ENCODE peak calls at places on chromosomes 12 and 14, in ten cellular contexts. D is adipocyte; G is CD4-positive, CD25-positive, alpha-beta regulatory T cell; X is IMR-90; T is lower lobe of right lung; E is breast epithelium; N is sigmoid colon; B is tibial artery; A is thoracic aorta; L is H9. C is an unnamed sample.

GRCh38 chr14:89457007-89457406 is 40.0 kb upstream of the FOXN3 start:
- DNase-seq in D (no peak), G (no peak), X (no peak), T (no peak), E (no peak), N (peak; percentile 17), B (no peak), A (no peak), L (no peak), C (no peak)

GRCh38 chr14:32244404-32244803 is 41.3 kb upstream of the RNU6-8 start:
- DNase-seq in D (no peak), G (no peak), X (no peak), T (no peak), E (no peak), N (no peak), B (no peak), A (no peak), L (no peak), C (no peak)

GRCh38 chr12:3130053-3130805 is 53.0 kb downstream of the TSPAN9 start:
- DNase-seq in D (no peak), G (no peak), X (peak; percentile 19), T (no peak), E (no peak), N (no peak), B (no peak), A (no peak), L (no peak), C (peak; percentile 86)

GRCh38 chr12:92735131-92735721 is 32.4 kb downstream of the PLEKHG7 start:
- DNase-seq in D (peak; percentile 92), G (no peak), X (peak; percentile 92), T (no peak), E (no peak), N (no peak), B (no peak), A (no peak), L (no peak), C (no peak)

GRCh38 chr12:123982269-123982668 is 9.3 kb downstream of the ZNF664 start:
- DNase-seq in D (no peak), G (no peak), X (no peak), T (no peak), E (no peak), N (no peak), B (no peak), A (no peak), L (no peak), C (no peak)

GRCh38 chr14:102238131-102238530 is 66.8 kb downstream of the MOK start:
- DNase-seq in D (peak; percentile 7), G (no peak), X (peak; percentile 40), T (no peak), E (no peak), N (no peak), B (no peak), A (no peak), L (no peak), C (no peak)

GRCh38 chr14:51242545-51243490 is 2.8 kb downstream of the TMX1 start:
- DNase-seq in D (peak; percentile 14), G (no peak), X (no peak), T (no peak), E (no peak), N (no peak), B (no peak), A (no peak), L (peak; percentile 45), C (no peak)

GRCh38 chr12:28023156-28023887 is 50.8 kb upstream of the PTHLH start:
- DNase-seq in D (peak; percentile 53), G (no peak), X (peak; percentile 95), T (no peak), E (no peak), N (no peak), B (no peak), A (no peak), L (no peak), C (no peak)

GRCh38 chr14:34981743-34982420 is 910 bp upstream of the SRP54 start:
- DNase-seq in D (peak; percentile 65), G (peak; percentile 67), X (peak; percentile 50), T (no peak), E (no peak), N (no peak), B (peak; percentile 22), A (no peak), L (no peak), C (no peak)

GRCh38 chr12:106582661-106583577 is at the start of gene RFX4:
- DNase-seq in D (peak; percentile 15), G (no peak), X (no peak), T (no peak), E (no peak), N (no peak), B (no peak), A (no peak), L (peak; percentile 94), C (no peak)

GRCh38 chr12:6336859-6337744 is 4.8 kb downstream of the TNFRSF1A start:
- DNase-seq in D (no peak), G (peak; percentile 89), X (no peak), T (no peak), E (no peak), N (no peak), B (no peak), A (no peak), L (no peak), C (peak; percentile 80)

GRCh38 chr12:124556896-124557501 is 10.4 kb downstream of the NCOR2 start:
- DNase-seq in D (no peak), G (no peak), X (no peak), T (no peak), E (no peak), N (peak; percentile 74), B (no peak), A (no peak), L (no peak), C (peak; percentile 66)

GRCh38 chr14:69812725-69813124 is 15.7 kb upstream of the SLC10A1 start:
- DNase-seq in D (no peak), G (no peak), X (no peak), T (no peak), E (no peak), N (no peak), B (no peak), A (no peak), L (no peak), C (no peak)

DNA sequence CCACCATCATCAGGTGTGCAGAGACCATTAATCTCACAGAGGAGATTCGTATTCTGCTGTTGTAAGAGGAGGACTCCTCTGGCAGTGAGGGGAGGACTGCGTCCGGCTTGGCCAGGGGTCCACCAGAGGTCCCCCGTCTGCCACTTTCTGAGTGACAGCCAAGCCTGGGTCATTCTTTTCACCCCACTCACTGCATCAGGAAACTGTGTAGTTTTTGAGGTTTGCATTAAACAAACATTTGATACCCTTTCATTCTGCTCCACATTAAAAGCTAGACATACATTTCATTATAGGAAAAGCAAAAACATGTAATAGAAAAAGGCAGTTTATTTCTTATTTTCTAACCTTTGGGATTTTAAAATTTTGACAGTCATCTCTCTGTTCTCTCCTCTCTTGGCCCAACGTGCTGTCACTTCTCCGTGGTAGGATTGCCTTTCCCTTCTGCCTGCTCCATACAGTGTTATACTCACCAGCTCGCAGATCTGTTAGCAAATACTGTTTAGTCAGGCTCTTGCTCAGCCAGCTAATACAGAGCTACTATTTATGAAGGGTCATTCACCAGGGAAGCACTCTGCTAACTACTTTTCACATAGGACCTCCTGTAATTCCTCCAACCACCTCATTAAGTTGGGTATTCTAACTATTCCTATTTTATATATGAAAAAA is 99.3 kb downstream of the PELI2 start:
- DNase-seq in D (peak; percentile 29), G (no peak), X (no peak), T (no peak), E (no peak), N (no peak), B (no peak), A (no peak), L (no peak), C (no peak)
- H3K4me1 ChIP-seq in D (peaks cover 7% of the 10 kb centered on the region), G (peaks cover 4% of the 10 kb centered on the region), X (peaks cover 16% of the 10 kb centered on the region), T (peaks cover 37% of the 10 kb centered on the region), E (peaks cover 22% of the 10 kb centered on the region), N (peaks cover 48% of the 10 kb centered on the region), B (peaks cover 27% of the 10 kb centered on the region), A (peaks cover 16% of the 10 kb centered on the region), L (no peaks in the 10 kb centered on the region), C (peaks cover 49% of the 10 kb centered on the region)

DNA sequence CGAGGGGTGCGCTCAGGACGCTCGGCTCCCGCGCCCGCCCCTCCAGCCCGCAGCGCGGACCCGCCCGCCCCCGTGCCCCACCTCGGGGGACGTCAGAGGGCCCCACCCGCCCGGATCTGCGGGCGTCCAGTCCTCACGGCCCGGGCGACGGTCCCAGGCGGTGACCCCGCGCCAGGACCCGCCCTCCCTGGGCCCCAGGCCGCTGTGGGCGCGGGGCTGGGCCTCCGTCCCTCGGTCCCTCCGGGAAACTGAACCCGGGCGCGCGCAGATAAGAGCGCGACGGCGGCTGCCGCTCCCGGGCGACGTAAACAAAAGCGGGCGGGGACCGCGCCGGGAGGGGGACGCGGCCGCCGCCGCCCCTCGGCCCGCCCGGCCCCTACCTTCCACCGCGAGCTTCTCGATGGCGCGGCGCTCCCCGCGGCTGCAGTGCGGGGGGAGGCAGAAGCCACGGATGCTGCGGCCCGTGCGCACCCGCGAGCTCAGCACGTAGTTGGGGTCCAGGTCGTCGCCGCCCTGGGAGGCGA is 1.1 kb downstream of the CKB start:
- DNase-seq in D (peak; percentile 58), G (no peak), X (no peak), T (peak; percentile 71), E (no peak), N (no peak), B (no peak), A (no peak), L (no peak), C (peak; percentile 83)
- H3K4me1 ChIP-seq in D (peaks cover 34% of the 10 kb centered on the region), G (peaks cover 24% of the 10 kb centered on the region), X (peaks cover 18% of the 10 kb centered on the region), T (peaks cover 65% of the 10 kb centered on the region), E (peaks cover 5% of the 10 kb centered on the region), N (peaks cover 62% of the 10 kb centered on the region), B (peaks cover 57% of the 10 kb centered on the region), A (peaks cover 14% of the 10 kb centered on the region), L (no peaks in the 10 kb centered on the region), C (peaks cover 33% of the 10 kb centered on the region)

GRCh38 chr12:65653321-65653720 is 171.0 kb upstream of the HMGA2 start:
- DNase-seq in D (no peak), G (no peak), X (no peak), T (no peak), E (no peak), N (no peak), B (no peak), A (no peak), L (no peak), C (no peak)
- H3K4me1 ChIP-seq in D (peaks cover 44% of the 10 kb centered on the region), G (no peaks in the 10 kb centered on the region), X (peaks cover 18% of the 10 kb centered on the region), T (no peaks in the 10 kb centered on the region), E (no peaks in the 10 kb centered on the region), N (no peaks in the 10 kb centered on the region), B (no peaks in the 10 kb centered on the region), A (peaks cover 6% of the 10 kb centered on the region), L (peaks cover 4% of the 10 kb centered on the region), C (no peaks in the 10 kb centered on the region)

DNA sequence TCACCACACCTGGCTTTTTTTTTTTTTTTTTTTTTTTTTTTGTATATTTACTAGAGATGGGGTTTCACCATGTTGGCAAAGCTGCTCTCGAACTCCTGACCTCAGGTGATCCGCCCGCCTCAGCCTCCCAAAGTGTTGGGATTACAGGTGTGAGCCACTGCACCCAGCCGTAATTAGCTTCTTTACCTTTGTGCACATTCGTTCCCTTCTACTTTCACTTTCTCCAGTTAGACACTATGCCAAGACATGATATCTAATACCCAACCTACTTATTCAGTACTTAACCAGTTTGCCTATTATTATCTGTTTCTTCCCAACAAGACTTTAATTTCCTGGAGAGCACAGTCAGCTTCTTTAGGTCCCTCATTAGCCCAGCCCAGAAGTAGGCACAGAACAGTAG is 5.3 kb downstream of the STYK1 start:
- DNase-seq in D (no peak), G (peak; percentile 7), X (no peak), T (no peak), E (no peak), N (no peak), B (no peak), A (no peak), L (no peak), C (no peak)
- H3K4me1 ChIP-seq in D (no peaks in the 10 kb centered on the region), G (peaks cover under 1% of the 10 kb centered on the region), X (no peaks in the 10 kb centered on the region), T (peaks cover 1% of the 10 kb centered on the region), E (no peaks in the 10 kb centered on the region), N (peaks cover 3% of the 10 kb centered on the region), B (peaks cover 1% of the 10 kb centered on the region), A (no peaks in the 10 kb centered on the region), L (no peaks in the 10 kb centered on the region), C (no peaks in the 10 kb centered on the region)

GRCh38 chr14:99249389-99249788 is 22.6 kb downstream of the BCL11B start:
- DNase-seq in D (no peak), G (peak; percentile 44), X (no peak), T (no peak), E (no peak), N (no peak), B (no peak), A (no peak), L (no peak), C (no peak)
- H3K4me1 ChIP-seq in D (no peaks in the 10 kb centered on the region), G (peaks cover 99% of the 10 kb centered on the region), X (no peaks in the 10 kb centered on the region), T (no peaks in the 10 kb centered on the region), E (no peaks in the 10 kb centered on the region), N (peaks cover 12% of the 10 kb centered on the region), B (peaks cover 16% of the 10 kb centered on the region), A (peaks cover 4% of the 10 kb centered on the region), L (peaks cover 21% of the 10 kb centered on the region), C (peaks cover 2% of the 10 kb centered on the region)